ENCODE peak calls at places on chromosomes 2 and 18, in ten cellular contexts. D is neuronal stem cell, Z is IMR-90, R is mammary epithelial cell, E is astrocyte, V is DND-41, L is K562, W is PC-3, C is fibroblast of lung, I is Karpas-422. J is an unnamed sample.

GRCh38 chr2:25977768-25978167 is 4.5 kb downstream of the KIF3C start:
- DNase-seq in R (peak), Z (peak), V (no peak), L (no peak), D (no peak), I (no peak), C (peak), W (peak), E (peak), J (peak)

GRCh38 chr2:44389895-44390294 is 28.1 kb downstream of the CAMKMT start:
- DNase-seq in C (no peak), V (no peak), Z (no peak), W (peak), R (no peak), E (no peak), D (no peak), L (no peak), I (peak), J (peak)

GRCh38 chr2:167335627-167336026 is 447.3 kb downstream of the XIRP2 start:
- DNase-seq in D (no peak), C (peak), L (no peak), Z (peak), I (no peak), W (peak), V (no peak), R (peak), E (peak), J (no peak)

GRCh38 chr2:6960659-6961058 is 43.4 kb downstream of the RNF144A start:
- DNase-seq in R (no peak), I (no peak), C (peak), E (peak), D (no peak), L (no peak), Z (peak), V (no peak), W (no peak), J (no peak)

GRCh38 chr2:1436369-1436768 is 23.1 kb downstream of the TPO start:
- DNase-seq in E (no peak), W (no peak), V (no peak), Z (no peak), R (no peak), C (no peak), D (no peak), I (no peak), L (no peak), J (no peak)

GRCh38 chr2:46547223-46548102 is 68.1 kb downstream of the TMEM247 start:
- DNase-seq in R (no peak), V (no peak), D (no peak), L (no peak), E (no peak), C (no peak), Z (no peak), I (no peak), W (no peak), J (no peak)

GRCh38 chr2:1866402-1867091 is 122.2 kb upstream of the PXDN start:
- DNase-seq in C (peak), R (no peak), W (no peak), I (no peak), L (no peak), D (no peak), V (no peak), E (no peak), Z (no peak), J (no peak)

GRCh38 chr2:85768713-85769112 is 14.9 kb downstream of the ATOH8 start:
- DNase-seq in W (no peak), I (no peak), Z (no peak), D (no peak), L (peak), V (no peak), C (peak), E (no peak), R (no peak), J (peak)

GRCh38 chr2:218186355-218186766 is 19.6 kb upstream of the CXCR1 start:
- DNase-seq in E (peak), L (peak), R (peak), Z (peak), D (peak), I (peak), C (peak), W (peak), V (peak), J (peak)

GRCh38 chr2:154709215-154709614 is 10.7 kb downstream of the KCNJ3 start:
- DNase-seq in R (no peak), I (no peak), C (no peak), D (no peak), Z (no peak), L (no peak), W (no peak), V (no peak), E (no peak), J (no peak)

GRCh38 chr2:113012436-113013335 is 7.4 kb downstream of the IL36A start:
- DNase-seq in D (no peak), Z (peak), W (peak), V (no peak), E (peak), R (peak), L (peak), C (peak), I (no peak), J (no peak)

GRCh38 chr2:158724803-158725271 is 70.3 kb upstream of the DAPL1 start:
- DNase-seq in E (no peak), Z (no peak), L (no peak), I (no peak), C (peak), V (no peak), W (peak), R (peak), D (no peak), J (peak)

GRCh38 chr2:20596193-20596972 is 54.5 kb downstream of the HS1BP3 start:
- DNase-seq in C (no peak), D (no peak), R (no peak), I (peak), L (no peak), W (no peak), E (no peak), Z (no peak), V (no peak), J (peak)

GRCh38 chr18:31498450-31499156 is 626 bp downstream of the DSG2 start:
- DNase-seq in L (peak), W (no peak), I (no peak), D (peak), E (peak), C (no peak), V (no peak), R (peak), Z (no peak), J (peak)

GRCh38 chr18:6626457-6626856 is 103.1 kb upstream of the ARHGAP28 start:
- DNase-seq in V (no peak), R (no peak), I (no peak), C (no peak), L (no peak), W (no peak), E (no peak), D (no peak), Z (no peak), J (no peak)

GRCh38 chr2:69053416-69053965 is 40.5 kb downstream of the ANTXR1 start:
- DNase-seq in L (no peak), D (no peak), V (no peak), Z (no peak), R (no peak), I (no peak), C (peak), W (no peak), E (peak), J (no peak)

GRCh38 chr2:238638982-238639341 is 208.9 kb upstream of the TWIST2 start:
- DNase-seq in I (no peak), E (no peak), V (no peak), C (no peak), D (no peak), W (no peak), L (no peak), R (no peak), Z (no peak), J (no peak)

GRCh38 chr2:129074526-129074925 is 755.9 kb upstream of the HS6ST1 start:
- DNase-seq in C (no peak), R (no peak), E (no peak), V (no peak), I (no peak), L (no peak), Z (no peak), D (no peak), W (peak), J (no peak)

GRCh38 chr18:22816266-22817176 is 116.6 kb upstream of the RBBP8 start:
- DNase-seq in D (no peak), V (no peak), R (no peak), Z (no peak), C (no peak), W (no peak), E (no peak), L (no peak), I (no peak), J (no peak)

GRCh38 chr2:240410808-240411207 is 24.7 kb upstream of the GPC1 start:
- DNase-seq in L (no peak), E (no peak), I (no peak), V (no peak), R (no peak), Z (no peak), W (no peak), C (no peak), D (no peak), J (no peak)

GRCh38 chr2:215961981-215962380 is 51.4 kb downstream of the MREG start:
- DNase-seq in C (no peak), Z (no peak), D (no peak), R (no peak), V (no peak), I (no peak), L (no peak), W (no peak), E (no peak), J (no peak)

GRCh38 chr2:75539955-75540716 is 20.6 kb downstream of the EVA1A start:
- DNase-seq in Z (no peak), V (no peak), E (no peak), I (no peak), C (no peak), R (no peak), D (no peak), W (no peak), L (no peak), J (no peak)

GRCh38 chr2:75540994-75541393 is 19.7 kb downstream of the EVA1A start:
- DNase-seq in L (no peak), I (no peak), C (no peak), E (no peak), V (no peak), D (no peak), W (no peak), Z (no peak), R (no peak), J (no peak)

GRCh38 chr2:75541430-75541829 is 19.3 kb downstream of the EVA1A start:
- DNase-seq in Z (no peak), I (no peak), D (no peak), L (no peak), V (no peak), R (no peak), W (no peak), E (no peak), C (no peak), J (no peak)

GRCh38 chr2:75533135-75533534 is 27.6 kb downstream of the EVA1A start:
- DNase-seq in E (no peak), D (no peak), L (no peak), Z (no peak), C (no peak), V (no peak), R (no peak), W (no peak), I (no peak), J (no peak)

GRCh38 chr2:75537658-75538057 is 23.1 kb downstream of the EVA1A start:
- DNase-seq in V (no peak), L (no peak), E (no peak), I (no peak), R (no peak), C (no peak), D (no peak), W (no peak), Z (no peak), J (no peak)
- H3K27ac ChIP-seq in V (no peak), L (no peak), E (no peak), I (no peak), R (no peak), C (no peak), D (no peak), W (no peak), Z (no peak), J (no peak)

GRCh38 chr2:74735544-74735943 is 81.5 kb downstream of the SEMA4F start:
- DNase-seq in L (no peak), Z (no peak), V (peak), E (no peak), W (peak), I (no peak), D (peak), C (no peak), R (no peak), J (no peak)
- H3K9ac ChIP-seq in L (no peak), Z (no peak), V (peak), E (no peak), W (peak), I (no peak), D (no peak), C (no peak), R (no peak), J (no peak)

DNA sequence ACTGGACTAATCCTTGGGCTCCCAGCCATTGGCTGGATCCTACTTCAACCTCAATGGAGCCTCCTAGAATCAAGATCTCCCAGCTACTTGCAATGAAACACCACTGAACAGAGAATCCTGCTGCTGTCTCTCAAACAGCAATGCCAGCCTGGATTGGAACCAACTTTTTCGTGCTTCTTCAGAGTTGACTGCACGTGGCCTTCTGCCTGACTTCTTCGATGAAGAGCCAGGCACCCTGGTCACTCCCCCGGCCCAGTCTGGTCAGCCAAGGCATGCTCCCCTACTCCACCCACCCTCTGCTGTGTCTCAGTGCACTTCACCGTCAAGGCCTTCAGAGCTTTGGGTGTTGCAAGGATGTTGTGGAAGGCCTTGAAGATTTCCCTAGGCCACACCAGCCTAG is 148.7 kb downstream of the CLIP4 start:
- DNase-seq in E (no peak), W (no peak), Z (no peak), R (no peak), I (no peak), C (no peak), L (no peak), D (no peak), V (no peak), J (no peak)
- H3K27ac ChIP-seq in E (no peak), W (no peak), Z (no peak), R (no peak), I (no peak), C (no peak), L (no peak), D (no peak), V (no peak), J (no peak)

GRCh38 chr2:103464831-103465230 is 703.0 kb downstream of the TMEM182 start:
- DNase-seq in Z (no peak), D (no peak), V (no peak), W (no peak), L (peak), R (no peak), C (no peak), I (no peak), E (no peak), J (no peak)

GRCh38 chr2:103469800-103470199 is 708.0 kb downstream of the TMEM182 start:
- DNase-seq in I (no peak), D (no peak), W (no peak), L (no peak), R (no peak), C (no peak), V (no peak), E (no peak), Z (no peak), J (no peak)
- H3K9ac ChIP-seq in I (no peak), D (no peak), W (no peak), L (no peak), R (no peak), C (no peak), V (no peak), E (no peak), Z (no peak), J (no peak)